ENCODE peak calls at places on chromosomes 1 and 21, in seven cellular contexts. One of them, this sample, is unnamed.

GRCh38 chr1:15681346-15682290 is 2.5 kb upstream of the PLEKHM2 start:
- DNase-seq in NCI-H1105: no peak
- DNase-seq in glomerular endothelial cell: no peak
- DNase-seq in AG08396: no peak
- DNase-seq in NCI-H526: no peak
- DNase-seq in T-cell: no peak
- DNase-seq in stimulated activated naive CD4-positive, alpha-beta T cell: no peak
- DNase-seq in this sample: no peak

GRCh38 chr1:181192277-181192676 is 103.8 kb downstream of the IER5 start:
- DNase-seq in T-cell: no peak
- DNase-seq in stimulated activated naive CD4-positive, alpha-beta T cell: no peak
- DNase-seq in NCI-H1105: no peak
- DNase-seq in NCI-H526: no peak
- DNase-seq in AG08396: no peak
- DNase-seq in glomerular endothelial cell: no peak
- DNase-seq in this sample: no peak

GRCh38 chr21:32403201-32403701 is 9.3 kb upstream of the EVA1C start:
- DNase-seq in NCI-H526: peak
- DNase-seq in T-cell: peak
- DNase-seq in glomerular endothelial cell: no peak
- DNase-seq in stimulated activated naive CD4-positive, alpha-beta T cell: peak
- DNase-seq in NCI-H1105: peak
- DNase-seq in AG08396: peak
- DNase-seq in this sample: peak

GRCh38 chr1:107795994-107796393 is 169.0 kb downstream of the VAV3 start:
- DNase-seq in NCI-H1105: no peak
- DNase-seq in AG08396: no peak
- DNase-seq in NCI-H526: no peak
- DNase-seq in glomerular endothelial cell: no peak
- DNase-seq in T-cell: no peak
- DNase-seq in stimulated activated naive CD4-positive, alpha-beta T cell: no peak
- DNase-seq in this sample: no peak

GRCh38 chr1:65175171-65176070 is 27.4 kb downstream of the AK4 start:
- DNase-seq in NCI-H526: no peak
- DNase-seq in glomerular endothelial cell: no peak
- DNase-seq in NCI-H1105: no peak
- DNase-seq in AG08396: no peak
- DNase-seq in T-cell: no peak
- DNase-seq in stimulated activated naive CD4-positive, alpha-beta T cell: no peak
- DNase-seq in this sample: no peak

GRCh38 chr1:31033573-31033972 is 31.9 kb downstream of the PUM1 start:
- DNase-seq in T-cell: no peak
- DNase-seq in NCI-H1105: no peak
- DNase-seq in glomerular endothelial cell: no peak
- DNase-seq in stimulated activated naive CD4-positive, alpha-beta T cell: no peak
- DNase-seq in AG08396: no peak
- DNase-seq in NCI-H526: no peak
- DNase-seq in this sample: no peak

GRCh38 chr1:209803568-209803967 is 2.4 kb downstream of the IRF6 start:
- DNase-seq in T-cell: no peak
- DNase-seq in stimulated activated naive CD4-positive, alpha-beta T cell: no peak
- DNase-seq in glomerular endothelial cell: no peak
- DNase-seq in AG08396: no peak
- DNase-seq in NCI-H1105: no peak
- DNase-seq in NCI-H526: no peak
- DNase-seq in this sample: no peak

GRCh38 chr1:81305997-81306452 is 494.7 kb upstream of the ADGRL2 start:
- DNase-seq in AG08396: peak
- DNase-seq in NCI-H1105: peak
- DNase-seq in T-cell: no peak
- DNase-seq in NCI-H526: peak
- DNase-seq in stimulated activated naive CD4-positive, alpha-beta T cell: no peak
- DNase-seq in glomerular endothelial cell: peak
- DNase-seq in this sample: no peak

GRCh38 chr1:225896937-225897549 is 8.1 kb upstream of the LEFTY1 start:
- DNase-seq in T-cell: peak
- DNase-seq in AG08396: no peak
- DNase-seq in NCI-H526: peak
- DNase-seq in stimulated activated naive CD4-positive, alpha-beta T cell: peak
- DNase-seq in glomerular endothelial cell: no peak
- DNase-seq in NCI-H1105: no peak
- DNase-seq in this sample: no peak

GRCh38 chr1:54833146-54833545 is 32.0 kb upstream of the TTC22 start:
- DNase-seq in glomerular endothelial cell: no peak
- DNase-seq in NCI-H526: no peak
- DNase-seq in AG08396: no peak
- DNase-seq in stimulated activated naive CD4-positive, alpha-beta T cell: no peak
- DNase-seq in T-cell: no peak
- DNase-seq in NCI-H1105: no peak
- DNase-seq in this sample: no peak

GRCh38 chr1:177209357-177209756 is 38.6 kb downstream of the BRINP2 start:
- DNase-seq in glomerular endothelial cell: no peak
- DNase-seq in AG08396: peak
- DNase-seq in T-cell: no peak
- DNase-seq in NCI-H1105: peak
- DNase-seq in stimulated activated naive CD4-positive, alpha-beta T cell: no peak
- DNase-seq in NCI-H526: peak
- DNase-seq in this sample: no peak

GRCh38 chr1:39671793-39672550 is at the start of gene NT5C1A:
- DNase-seq in NCI-H1105: peak
- DNase-seq in T-cell: peak
- DNase-seq in AG08396: peak
- DNase-seq in NCI-H526: peak
- DNase-seq in glomerular endothelial cell: no peak
- DNase-seq in stimulated activated naive CD4-positive, alpha-beta T cell: no peak
- DNase-seq in this sample: peak

GRCh38 chr1:99004270-99005141 is at the start of gene PLPPR5:
- DNase-seq in AG08396: peak
- DNase-seq in stimulated activated naive CD4-positive, alpha-beta T cell: no peak
- DNase-seq in T-cell: peak
- DNase-seq in NCI-H526: peak
- DNase-seq in glomerular endothelial cell: no peak
- DNase-seq in NCI-H1105: peak
- DNase-seq in this sample: no peak